ENCODE peak calls at places on chromosomes 13 and 19, in eight cellular contexts. T, Q, Z, E, U, W, P and H are unnamed samples.

GRCh38 chr19:34676697-34677385 is at the start of gene SCGB2B2:
- DNase-seq in T (no peak), Q (no peak), Z (no peak), E (no peak), U (no peak), W (no peak), P (peak; percentile 76), H (peak; percentile 74)

GRCh38 chr13:44040754-44041100 is 161.0 kb downstream of the LACC1 start:
- DNase-seq in T (no peak), Q (no peak), Z (no peak), E (no peak), U (no peak), W (peak; percentile 69), P (no peak), H (no peak)

GRCh38 chr19:30228726-30229523 is 143.3 kb upstream of the ZNF536 start:
- DNase-seq in T (peak; percentile 47), Q (no peak), Z (no peak), E (peak; percentile 26), U (no peak), W (peak; percentile 11), P (no peak), H (no peak)

GRCh38 chr13:34411177-34411576 is 530.9 kb upstream of the NBEA start:
- DNase-seq in T (no peak), Q (no peak), Z (no peak), E (no peak), U (no peak), W (no peak), P (no peak), H (no peak)

GRCh38 chr13:27975579-27976361 is 6.7 kb upstream of the CDX2 start:
- DNase-seq in T (no peak), Q (peak; percentile 59), Z (no peak), E (no peak), U (no peak), W (no peak), P (no peak), H (no peak)

GRCh38 chr13:30963794-30964193 is 31.3 kb downstream of the TEX26 start:
- DNase-seq in T (no peak), Q (no peak), Z (no peak), E (no peak), U (peak; percentile 22), W (peak; percentile 53), P (no peak), H (peak; percentile 45)

GRCh38 chr13:74409551-74409950 is 275.3 kb upstream of the KLF12 start:
- DNase-seq in T (no peak), Q (no peak), Z (no peak), E (no peak), U (no peak), W (no peak), P (no peak), H (no peak)

GRCh38 chr13:23743269-23743668 is 145.9 kb downstream of the MIPEP start:
- DNase-seq in T (no peak), Q (no peak), Z (no peak), E (peak; percentile 41), U (no peak), W (no peak), P (no peak), H (no peak)

GRCh38 chr13:38537026-38537425 is 149.9 kb upstream of the FREM2 start:
- DNase-seq in T (no peak), Q (no peak), Z (no peak), E (no peak), U (no peak), W (no peak), P (no peak), H (no peak)

GRCh38 chr13:74052402-74052928 is 81.7 kb downstream of the KLF12 start:
- DNase-seq in T (peak; percentile 40), Q (no peak), Z (no peak), E (peak; percentile 12), U (no peak), W (no peak), P (no peak), H (no peak)

GRCh38 chr19:17794731-17795494 is at the start of gene B3GNT3:
- DNase-seq in T (peak; percentile 60), Q (peak; percentile 90), Z (no peak), E (peak; percentile 72), U (peak; percentile 97), W (no peak), P (no peak), H (no peak)

GRCh38 chr13:105410602-105411001 is 1124.9 kb downstream of the EFNB2 start:
- DNase-seq in T (peak; percentile 67), Q (peak; percentile 42), Z (peak; percentile 26), E (peak; percentile 45), U (peak; percentile 69), W (peak; percentile 34), P (no peak), H (peak; percentile 65)

GRCh38 chr19:33763661-33764343 is 32.9 kb upstream of the KCTD15 start:
- DNase-seq in T (no peak), Q (no peak), Z (no peak), E (no peak), U (no peak), W (no peak), P (no peak), H (peak; percentile 73)

GRCh38 chr19:47176627-47177090 is 46.0 kb downstream of the SAE1 start:
- DNase-seq in T (no peak), Q (no peak), Z (no peak), E (no peak), U (no peak), W (peak; percentile 83), P (peak; percentile 22), H (peak; percentile 28)
- H3K27ac ChIP-seq in T (no peak overlapping the region), Q (peak overlapping the region; percentile 78), Z (no peak overlapping the region), E (no peak overlapping the region), U (peak overlapping the region; percentile 2), W (no peak overlapping the region), P (peak overlapping the region; percentile 60), H (peak overlapping the region; percentile 78)

GRCh38 chr19:47512183-47512947 is 2.5 kb downstream of the NAPA start:
- DNase-seq in T (no peak), Q (no peak), Z (no peak), E (peak; percentile 34), U (peak; percentile 87), W (peak; percentile 78), P (no peak), H (peak; percentile 53)

GRCh38 chr19:47511681-47512080 is 3.2 kb downstream of the NAPA start:
- DNase-seq in T (no peak), Q (no peak), Z (no peak), E (no peak), U (no peak), W (no peak), P (no peak), H (peak; percentile 63)

GRCh38 chr19:47514151-47514868 is 553 bp downstream of the NAPA start:
- DNase-seq in T (no peak), Q (no peak), Z (no peak), E (no peak), U (peak; percentile 32), W (no peak), P (no peak), H (no peak)

GRCh38 chr19:47511128-47511517 is 3.7 kb downstream of the NAPA start:
- DNase-seq in T (no peak), Q (no peak), Z (no peak), E (no peak), U (no peak), W (no peak), P (no peak), H (peak; percentile 72)

DNA sequence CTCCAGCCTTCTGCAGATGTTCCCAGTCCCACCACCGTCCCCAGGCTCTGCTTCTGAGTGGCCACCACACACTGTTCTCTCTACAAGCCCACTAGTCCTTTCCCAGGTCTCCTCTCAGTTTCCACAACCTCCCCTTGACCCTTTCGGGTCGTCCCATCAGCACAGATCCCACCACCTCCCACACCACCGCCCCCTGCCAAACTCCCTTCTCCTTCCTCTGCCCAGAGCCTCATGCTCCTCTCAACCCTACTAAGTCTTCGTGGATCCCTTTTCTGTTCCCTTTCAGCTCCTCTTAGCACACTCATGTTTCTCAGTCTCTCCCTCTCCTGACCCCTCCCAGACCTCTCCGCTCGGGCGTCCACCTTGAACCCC is 1.9 kb downstream of the NAPA start:
- DNase-seq in T (no peak), Q (no peak), Z (no peak), E (no peak), U (no peak), W (no peak), P (no peak), H (no peak)
- H3K27ac ChIP-seq in T (no peak overlapping the region), Q (peak overlapping the region; percentile 90), Z (no peak overlapping the region), E (peak overlapping the region; percentile 59), U (peak overlapping the region; percentile 71), W (peak overlapping the region; percentile 75), P (no peak overlapping the region), H (peak overlapping the region; percentile 53)

GRCh38 chr19:48741222-48741999 is 1.0 kb upstream of the RASIP1 start:
- DNase-seq in T (peak; percentile 52), Q (peak; percentile 84), Z (no peak), E (peak; percentile 63), U (peak; percentile 75), W (no peak), P (no peak), H (peak; percentile 76)

GRCh38 chr19:48739400-48739825 is 997 bp downstream of the RASIP1 start:
- DNase-seq in T (no peak), Q (no peak), Z (no peak), E (no peak), U (no peak), W (no peak), P (no peak), H (no peak)

GRCh38 chr19:48740705-48741030 is 258 bp upstream of the RASIP1 start:
- DNase-seq in T (no peak), Q (no peak), Z (no peak), E (no peak), U (no peak), W (no peak), P (no peak), H (peak; percentile 71)

GRCh38 chr19:48738557-48739399 is 1.6 kb downstream of the RASIP1 start:
- DNase-seq in T (peak; percentile 97), Q (peak; percentile 98), Z (peak; percentile 94), E (peak; percentile 95), U (peak; percentile 99), W (peak; percentile 63), P (peak; percentile 88), H (peak; percentile 96)

DNA sequence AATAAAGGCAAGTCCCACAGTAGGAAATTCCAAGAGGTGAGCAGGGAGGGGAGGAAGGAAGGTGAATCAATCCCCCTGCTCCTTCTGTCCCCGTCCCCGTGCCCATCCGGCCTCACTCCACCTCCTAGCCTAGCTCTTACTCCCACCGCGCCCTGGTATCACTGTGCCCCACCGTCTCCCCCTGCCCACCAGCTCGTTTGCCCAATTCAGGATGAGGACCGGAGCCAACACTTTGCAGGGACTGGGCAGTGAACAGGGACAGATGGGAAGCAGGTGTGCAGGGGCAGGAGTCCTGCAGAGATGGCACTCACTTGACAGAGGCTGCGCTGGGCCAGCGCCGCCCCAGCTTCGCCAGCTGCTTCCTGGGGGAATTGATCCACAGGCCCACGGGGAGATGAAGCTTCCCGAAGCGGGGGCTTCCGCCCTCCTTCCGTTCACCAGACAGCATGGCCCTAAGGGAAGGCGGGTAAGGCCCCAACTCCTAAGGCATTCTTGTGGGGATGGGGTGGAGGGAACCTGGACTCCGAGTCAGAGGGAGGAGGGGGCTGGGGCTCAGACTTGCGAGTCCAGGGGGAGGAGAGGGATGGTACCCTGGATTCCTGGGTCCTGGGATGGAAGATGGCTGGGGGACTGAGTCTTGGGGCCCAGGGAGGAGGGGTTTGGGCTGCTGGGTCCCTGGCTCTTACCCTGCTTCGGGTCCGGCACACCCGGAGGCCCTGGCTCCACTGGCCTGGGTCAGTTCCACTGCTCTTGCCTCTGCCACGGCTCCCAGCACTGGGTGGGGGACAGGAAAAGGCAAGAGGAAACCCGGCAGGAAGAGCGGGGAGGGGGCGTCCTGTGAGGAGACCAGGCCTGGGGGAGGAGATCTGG is at the start of gene RASIP1:
- DNase-seq in T (no peak), Q (peak; percentile 90), Z (no peak), E (no peak), U (no peak), W (no peak), P (no peak), H (no peak)
- H3K27ac ChIP-seq in T (no peak within 1 kb of the TSS), Q (peak within 1 kb of the TSS; percentile 84), Z (no peak within 1 kb of the TSS), E (peak within 1 kb of the TSS; percentile 89), U (no peak within 1 kb of the TSS), W (no peak within 1 kb of the TSS), P (no peak within 1 kb of the TSS), H (peak within 1 kb of the TSS; percentile 93)

GRCh38 chr19:47507924-47508553 is 6.8 kb downstream of the NAPA start:
- DNase-seq in T (peak; percentile 32), Q (no peak), Z (no peak), E (no peak), U (no peak), W (no peak), P (no peak), H (no peak)
- H3K27ac ChIP-seq in T (no peak overlapping the region), Q (peak overlapping the region; percentile 83), Z (no peak overlapping the region), E (no peak overlapping the region), U (no peak overlapping the region), W (no peak overlapping the region), P (no peak overlapping the region), H (no peak overlapping the region)